ENCODE peak calls at places on chromosomes 2 and 18, in four cellular contexts. S is mesendoderm, H is IMR-90, O is H1. N is an unnamed sample.

GRCh38 chr2:143300531-143300930 is 171.3 kb downstream of the ARHGAP15 start:
- DNase-seq in S (no peak), H (peak), O (no peak), N (no peak)

GRCh38 chr2:58614259-58614658 is 373.1 kb upstream of the FANCL start:
- DNase-seq in S (no peak), H (no peak), O (no peak), N (no peak)

GRCh38 chr2:24984912-24985311 is 13.2 kb upstream of the DNAJC27 start:
- DNase-seq in S (peak), H (peak), O (no peak), N (peak)

GRCh38 chr2:137115081-137115713 is 349.9 kb downstream of the THSD7B start:
- DNase-seq in S (peak), H (no peak), O (no peak), N (no peak)

GRCh38 chr2:66427219-66427768 is 7.6 kb upstream of the MEIS1 start:
- DNase-seq in S (no peak), H (no peak), O (no peak), N (no peak)

GRCh38 chr2:177291701-177292100 is 27.2 kb upstream of the NFE2L2 start:
- DNase-seq in S (no peak), H (no peak), O (no peak), N (no peak)

GRCh38 chr2:55148269-55148668 is 83.8 kb downstream of the CLHC1 start:
- DNase-seq in S (peak), H (peak), O (no peak), N (no peak)

GRCh38 chr2:66585616-66586015 is 150.7 kb downstream of the MEIS1 start:
- DNase-seq in S (no peak), H (no peak), O (no peak), N (no peak)

GRCh38 chr18:21489119-21489750 is 111.3 kb downstream of the ESCO1 start:
- DNase-seq in S (peak), H (peak), O (peak), N (peak)

GRCh38 chr2:106147665-106148064 is 46.4 kb downstream of the UXS1 start:
- DNase-seq in S (no peak), H (peak), O (no peak), N (no peak)

GRCh38 chr18:35695803-35696202 is 114.3 kb downstream of the GALNT1 start:
- DNase-seq in S (no peak), H (no peak), O (no peak), N (no peak)

GRCh38 chr18:51251625-51252024 is 54.1 kb upstream of the MEX3C start:
- DNase-seq in S (no peak), H (no peak), O (no peak), N (no peak)

GRCh38 chr2:190328748-190329147 is 9.1 kb upstream of the HIBCH start:
- DNase-seq in S (no peak), H (peak), O (no peak), N (no peak)

GRCh38 chr2:238973038-238973772 is 125.3 kb downstream of the TWIST2 start:
- DNase-seq in S (no peak), H (peak), O (no peak), N (no peak)

GRCh38 chr2:7627587-7627986 is 710.4 kb downstream of the RNF144A start:
- DNase-seq in S (no peak), H (peak), O (no peak), N (no peak)

GRCh38 chr18:48391863-48392262 is 17.3 kb downstream of the ZBTB7C start:
- DNase-seq in S (no peak), H (no peak), O (no peak), N (peak)

GRCh38 chr18:13568443-13569392 is 157.6 kb downstream of the FAM210A start:
- DNase-seq in S (no peak), H (no peak), O (no peak), N (no peak)

GRCh38 chr2:67974564-67975430 is 88.0 kb downstream of the C1D start:
- DNase-seq in S (no peak), H (no peak), O (no peak), N (no peak)

GRCh38 chr2:96962567-96963203 is 23.7 kb downstream of the FAM178B start:
- DNase-seq in S (no peak), H (no peak), O (no peak), N (no peak)

GRCh38 chr2:151007365-151007764 is 254.3 kb downstream of the RBM43 start:
- DNase-seq in S (peak), H (peak), O (no peak), N (no peak)
- H4K5ac ChIP-seq in S (no peak), H (no peak), O (no peak), N (no peak)

GRCh38 chr2:30768036-30768686 is 39.1 kb downstream of the CAPN13 start:
- DNase-seq in S (no peak), H (no peak), O (no peak), N (peak)

GRCh38 chr2:30766666-30767065 is 40.6 kb downstream of the CAPN13 start:
- DNase-seq in S (no peak), H (no peak), O (no peak), N (no peak)

GRCh38 chr2:30765226-30765625 is 42.0 kb downstream of the CAPN13 start:
- DNase-seq in S (no peak), H (no peak), O (no peak), N (no peak)

GRCh38 chr2:30764021-30764800 is 43.0 kb downstream of the CAPN13 start:
- DNase-seq in S (no peak), H (no peak), O (no peak), N (no peak)

DNA sequence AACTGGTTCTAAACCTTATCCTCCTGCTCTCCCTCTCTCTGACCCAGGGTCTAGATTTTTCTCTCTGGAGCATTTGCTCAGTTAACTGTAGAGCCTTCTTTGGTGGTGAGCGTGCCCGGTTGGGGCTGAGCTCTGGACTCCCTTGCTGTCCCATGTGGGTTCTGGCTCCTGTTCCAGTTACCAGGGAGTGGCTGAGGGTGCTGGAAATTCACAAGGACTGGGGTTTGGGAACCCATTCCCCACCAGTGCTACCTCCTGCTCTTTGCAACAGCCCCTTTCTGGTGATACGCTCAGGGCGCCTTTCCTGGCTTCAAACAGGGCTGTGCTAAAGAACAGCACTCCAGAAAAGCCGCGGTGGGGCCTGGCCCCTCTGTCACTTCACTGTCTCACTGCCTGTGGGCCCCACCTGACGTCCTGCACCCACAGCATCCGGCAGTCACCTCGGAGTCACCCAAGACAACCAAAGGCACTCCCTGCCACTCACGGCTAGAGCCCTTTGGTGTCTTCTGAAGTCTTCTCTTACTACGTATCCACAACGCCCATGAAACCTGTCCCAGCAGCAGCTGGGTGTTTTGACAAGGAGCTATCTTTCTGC is 41.3 kb downstream of the CAPN13 start:
- DNase-seq in S (no peak), H (no peak), O (no peak), N (no peak)
- H4K5ac ChIP-seq in S (no peak), H (no peak), O (no peak), N (no peak)

GRCh38 chr2:171431677-171432167 is 2.1 kb downstream of the METTL8 start:
- DNase-seq in S (no peak), H (no peak), O (no peak), N (peak)

GRCh38 chr2:171433763-171434670 is at the start of the genes DCAF17 and METTL8:
- DNase-seq in S (peak), H (peak), O (peak), N (peak)

GRCh38 chr2:171432206-171432968 is 1.4 kb downstream of the METTL8 start:
- DNase-seq in S (no peak), H (peak), O (no peak), N (no peak)

GRCh38 chr2:171434671-171434980 is 600 bp downstream of the DCAF17 start:
- DNase-seq in S (no peak), H (no peak), O (no peak), N (peak)

GRCh38 chr2:171432969-171433762 is 624 bp downstream of the METTL8 start:
- DNase-seq in S (peak), H (peak), O (no peak), N (peak)
- H4K5ac ChIP-seq in S (peak), H (peak), O (peak), N (peak)

GRCh38 chr2:223576873-223577272 is 25.3 kb downstream of the SCG2 start:
- DNase-seq in S (peak), H (peak), O (no peak), N (no peak)
- H4K5ac ChIP-seq in S (no peak), H (no peak), O (no peak), N (no peak)

DNA sequence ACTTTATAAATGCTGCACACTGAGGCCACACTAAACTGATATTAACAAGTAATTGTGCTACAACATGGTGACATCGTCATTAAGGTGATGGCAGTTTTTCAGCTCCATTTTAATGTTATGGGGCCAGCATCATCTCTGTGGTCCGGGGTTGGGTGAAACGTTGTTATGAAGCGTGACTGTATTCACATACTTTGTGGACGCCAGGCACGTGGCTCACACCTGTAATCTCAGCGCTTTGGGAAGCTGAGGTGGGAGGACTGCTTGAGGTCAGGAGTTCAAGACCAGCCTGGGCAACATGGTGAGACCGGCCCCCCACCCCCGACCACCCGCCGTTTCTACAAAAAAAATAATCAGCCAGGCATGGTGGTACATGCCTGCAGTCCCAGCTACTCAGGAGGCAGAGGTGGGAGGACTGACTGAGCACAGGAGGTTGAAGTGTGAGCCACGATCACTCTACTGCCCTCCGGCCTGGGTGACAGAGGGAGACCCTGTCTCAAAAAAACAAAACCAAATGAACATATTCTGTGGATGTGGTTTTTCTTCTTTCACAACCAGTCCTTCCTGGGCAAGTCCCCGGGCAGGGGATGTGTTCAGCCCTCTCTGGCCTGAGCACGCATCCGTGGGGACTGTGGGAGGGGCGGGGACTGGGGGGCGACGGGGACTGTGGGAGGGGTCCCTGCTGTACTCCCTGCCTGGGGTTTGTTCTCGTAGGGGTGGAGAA is 12.9 kb upstream of the GAL3ST2 start:
- DNase-seq in S (no peak), H (no peak), O (no peak), N (peak)
- H4K5ac ChIP-seq in S (no peak), H (no peak), O (no peak), N (no peak)

DNA sequence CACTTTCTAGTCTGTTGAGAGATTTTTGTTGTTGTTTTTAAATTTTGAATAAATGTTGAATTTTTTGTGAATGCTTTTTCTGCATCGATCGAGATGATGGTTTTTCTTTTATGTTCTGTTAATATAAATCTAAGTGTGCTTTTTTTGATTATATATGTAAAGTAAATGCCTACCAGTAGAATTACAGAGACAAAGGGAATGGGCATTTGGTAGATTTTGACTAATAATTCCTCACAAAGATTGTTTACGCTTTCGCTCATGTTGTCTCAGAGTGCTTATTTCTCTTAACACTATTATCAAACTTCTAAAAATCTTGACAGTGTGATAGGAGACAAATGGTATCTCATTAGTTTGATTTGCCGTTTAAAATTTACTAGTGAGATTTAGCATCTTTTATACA is 3.7 kb downstream of the MYO3B start:
- DNase-seq in S (no peak), H (no peak), O (no peak), N (no peak)
- H4K5ac ChIP-seq in S (no peak), H (no peak), O (no peak), N (no peak)

GRCh38 chr2:235381261-235381912 is 112.5 kb upstream of the AGAP1 start:
- DNase-seq in S (no peak), H (peak), O (no peak), N (no peak)
- H4K5ac ChIP-seq in S (no peak), H (no peak), O (no peak), N (no peak)

GRCh38 chr2:197759013-197759412 is 26.1 kb downstream of the BOLL start:
- DNase-seq in S (no peak), H (no peak), O (no peak), N (no peak)

GRCh38 chr2:197760293-197760657 is 24.8 kb downstream of the BOLL start:
- DNase-seq in S (peak), H (no peak), O (no peak), N (peak)

DNA sequence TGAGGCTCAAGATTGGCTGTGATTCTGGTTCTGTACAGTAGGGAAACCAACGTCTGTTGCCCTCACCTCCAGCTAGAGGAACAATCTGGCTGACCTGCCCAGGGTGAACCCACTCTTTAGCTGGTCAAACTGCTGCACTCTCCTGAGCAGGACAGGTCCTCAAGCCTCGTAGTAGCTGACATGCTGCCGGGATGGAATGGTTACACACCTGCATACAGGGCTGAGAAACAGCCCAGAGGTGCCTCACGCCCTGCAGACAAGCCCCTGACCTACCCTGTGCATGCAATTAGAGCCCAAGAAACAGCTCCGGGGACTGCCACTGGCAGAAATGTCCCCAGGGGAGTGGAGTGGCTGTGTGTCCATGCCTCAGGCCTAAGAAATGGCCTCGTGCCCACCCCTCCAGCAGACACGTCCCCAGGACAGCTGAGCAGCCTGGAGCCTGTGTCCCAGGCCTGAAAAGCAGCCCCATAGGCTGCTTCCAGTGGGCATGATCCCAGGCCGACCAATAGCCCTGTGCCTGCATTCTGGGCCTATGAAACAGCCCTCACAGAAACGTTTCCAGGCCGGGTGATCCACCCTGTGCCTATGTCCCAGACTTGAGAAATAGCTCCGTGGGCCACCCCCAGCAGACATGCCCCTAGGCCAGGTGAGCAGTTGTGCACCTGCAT is 25.4 kb downstream of the BOLL start:
- DNase-seq in S (no peak), H (no peak), O (no peak), N (no peak)
- H4K5ac ChIP-seq in S (no peak), H (no peak), O (no peak), N (no peak)

DNA sequence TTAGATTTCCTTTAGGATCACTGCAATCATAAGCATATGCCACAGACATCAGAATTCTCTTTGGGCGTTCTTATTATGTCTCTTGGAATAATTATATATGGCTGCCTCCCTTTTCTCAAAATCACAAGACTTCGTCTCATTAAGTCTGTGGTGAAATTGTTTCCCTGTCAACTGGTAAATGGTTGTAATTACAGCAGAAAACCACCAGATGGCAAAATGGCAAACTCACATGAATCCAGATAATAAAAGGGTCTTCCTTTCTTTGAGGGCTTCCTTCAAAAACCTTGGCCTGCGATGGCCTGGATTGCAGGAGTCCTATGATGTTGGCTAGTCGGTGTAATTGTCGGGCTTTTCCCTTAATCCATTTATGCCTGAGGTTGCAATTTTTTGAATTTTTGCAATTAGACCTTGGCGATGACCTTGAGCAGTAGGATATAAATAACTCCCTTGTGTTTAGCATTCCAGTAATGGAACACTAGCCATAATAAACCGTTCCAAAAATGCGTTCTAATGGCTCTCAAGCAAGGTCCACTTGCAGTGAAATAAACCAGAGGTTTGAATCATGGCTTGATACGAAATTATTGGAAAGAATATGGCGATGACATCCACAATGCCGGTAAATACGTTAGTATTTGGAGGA is 656.4 kb downstream of the MBD2 start:
- DNase-seq in S (peak), H (peak), O (no peak), N (no peak)
- H4K5ac ChIP-seq in S (no peak), H (no peak), O (no peak), N (no peak)

N was measured in H9.